ENCODE peak calls at places on chromosome 11, in eight cellular contexts. Y, F, B, Z, J, Q, V and W are unnamed samples.

GRCh38 chr11:59186130-59186594 is 14.2 kb downstream of the DTX4 start:
- DNase-seq in Y (no peak), F (no peak), B (peak; percentile 72), Z (no peak), J (peak; percentile 24), Q (no peak), V (no peak), W (peak; percentile 36)

GRCh38 chr11:116931206-116931953 is 94.0 kb upstream of the APOA1 start:
- DNase-seq in Y (peak; percentile 56), F (no peak), B (peak; percentile 39), Z (no peak), J (peak; percentile 56), Q (no peak), V (no peak), W (peak; percentile 36)

GRCh38 chr11:101862410-101863233 is 52.2 kb upstream of the CEP126 start:
- DNase-seq in Y (no peak), F (no peak), B (peak; percentile 79), Z (peak; percentile 59), J (peak; percentile 74), Q (no peak), V (no peak), W (no peak)

GRCh38 chr11:6385046-6385777 is 5.1 kb upstream of the SMPD1 start:
- DNase-seq in Y (no peak), F (no peak), B (peak; percentile 75), Z (no peak), J (no peak), Q (no peak), V (no peak), W (no peak)

GRCh38 chr11:70415176-70415575 is 16.8 kb downstream of the CTTN start:
- DNase-seq in Y (no peak), F (no peak), B (no peak), Z (no peak), J (peak; percentile 20), Q (peak; percentile 12), V (peak; percentile 62), W (no peak)

GRCh38 chr11:61826930-61827572 is 1.0 kb upstream of the FADS2 start:
- DNase-seq in Y (no peak), F (no peak), B (no peak), Z (no peak), J (no peak), Q (peak; percentile 31), V (no peak), W (no peak)

GRCh38 chr11:27174026-27174425 is 133.4 kb downstream of the BBOX1 start:
- DNase-seq in Y (no peak), F (no peak), B (no peak), Z (no peak), J (no peak), Q (no peak), V (no peak), W (no peak)

GRCh38 chr11:90593099-90593498 is 370.2 kb upstream of the CHORDC1 start:
- DNase-seq in Y (no peak), F (no peak), B (no peak), Z (no peak), J (no peak), Q (no peak), V (no peak), W (no peak)

GRCh38 chr11:1841511-1842148 is 2.8 kb downstream of the TNNI2 start:
- DNase-seq in Y (no peak), F (peak; percentile 15), B (no peak), Z (no peak), J (no peak), Q (no peak), V (peak; percentile 12), W (no peak)

GRCh38 chr11:1842149-1843097 is 3.6 kb downstream of the TNNI2 start:
- DNase-seq in Y (peak; percentile 55), F (peak; percentile 78), B (no peak), Z (peak; percentile 54), J (no peak), Q (no peak), V (peak; percentile 63), W (no peak)

GRCh38 chr11:1839924-1840779 is 1.4 kb downstream of the TNNI2 start:
- DNase-seq in Y (peak; percentile 56), F (peak; percentile 66), B (no peak), Z (no peak), J (no peak), Q (peak; percentile 44), V (peak; percentile 58), W (no peak)

GRCh38 chr11:1839204-1839923 is 583 bp downstream of the TNNI2 start:
- DNase-seq in Y (no peak), F (peak; percentile 13), B (no peak), Z (no peak), J (no peak), Q (no peak), V (no peak), W (no peak)

DNA sequence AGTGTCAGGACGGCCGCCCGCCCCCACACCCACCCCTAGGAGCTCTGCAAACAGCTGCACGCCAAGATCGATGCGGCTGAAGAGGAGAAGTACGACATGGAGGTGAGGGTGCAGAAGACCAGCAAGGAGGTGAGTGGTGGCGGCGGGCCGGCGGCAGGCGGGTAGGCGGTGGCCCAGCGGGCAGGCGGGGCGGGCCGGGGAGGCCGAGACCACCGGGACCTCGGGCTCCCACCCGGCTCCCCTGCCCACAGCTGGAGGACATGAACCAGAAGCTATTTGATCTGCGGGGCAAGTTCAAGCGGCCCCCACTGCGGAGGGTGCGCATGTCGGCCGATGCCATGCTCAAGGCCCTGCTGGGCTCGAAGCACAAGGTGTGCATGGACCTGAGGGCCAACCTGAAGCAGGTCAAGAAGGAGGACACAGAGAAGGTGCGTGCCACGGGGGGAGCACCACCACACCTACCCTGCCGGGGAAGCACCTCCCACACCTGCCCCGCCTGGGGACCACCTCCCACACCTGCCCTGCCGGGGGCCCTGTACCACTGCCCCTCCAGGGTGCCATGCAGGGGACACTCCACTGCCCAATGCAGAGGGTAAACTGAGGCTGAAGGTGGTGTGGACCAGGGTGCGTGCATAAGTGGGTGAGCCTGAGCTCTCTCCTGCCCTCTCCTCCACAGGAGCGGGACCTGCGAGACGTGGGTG is 2.1 kb downstream of the TNNI2 start:
- DNase-seq in Y (no peak), F (peak; percentile 15), B (no peak), Z (no peak), J (no peak), Q (no peak), V (peak; percentile 18), W (no peak)
- H3K4me1 ChIP-seq in Y (peaks cover 32% of the 10 kb centered on the region), F (peaks cover 64% of the 10 kb centered on the region), B (no peaks in the 10 kb centered on the region), Z (peaks cover 36% of the 10 kb centered on the region), J (peaks cover 11% of the 10 kb centered on the region), Q (peaks cover 26% of the 10 kb centered on the region), V (peaks cover 11% of the 10 kb centered on the region), W (peaks cover 39% of the 10 kb centered on the region)

GRCh38 chr11:107581147-107581546 is 9.8 kb upstream of the ELMOD1 start:
- DNase-seq in Y (no peak), F (no peak), B (peak; percentile 69), Z (no peak), J (no peak), Q (no peak), V (no peak), W (no peak)

GRCh38 chr11:107577312-107577711 is 11.8 kb upstream of the ALKBH8 start:
- DNase-seq in Y (no peak), F (no peak), B (no peak), Z (no peak), J (no peak), Q (no peak), V (no peak), W (no peak)

DNA sequence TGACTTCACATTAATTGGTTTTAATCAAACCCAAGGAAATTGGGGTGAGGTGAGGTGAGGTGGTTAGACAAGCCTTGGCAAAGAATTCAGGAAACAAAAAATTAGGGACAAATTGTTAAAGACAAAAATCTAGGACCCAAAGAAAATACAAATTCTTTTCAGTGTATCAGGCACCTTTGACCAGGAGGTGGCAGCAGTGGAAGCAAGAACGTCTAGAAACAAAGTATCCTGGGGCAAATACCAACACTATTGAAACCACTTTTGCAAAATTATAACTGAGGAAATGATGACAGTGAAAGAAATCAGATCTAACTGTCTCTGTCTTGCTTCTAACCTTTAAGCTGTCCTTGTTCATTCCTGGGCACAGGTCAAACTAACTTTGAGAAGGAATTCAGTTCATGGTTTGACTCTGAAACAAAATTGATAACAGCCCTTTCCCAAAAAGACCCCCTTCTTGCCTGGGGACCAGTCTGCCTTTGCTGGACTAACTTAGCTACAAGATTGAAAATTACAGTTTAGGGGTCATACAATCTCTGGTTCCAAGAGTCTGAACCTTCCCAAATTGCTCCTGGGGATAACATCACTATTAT is 11.1 kb upstream of the ALKBH8 start:
- DNase-seq in Y (peak; percentile 37), F (no peak), B (peak; percentile 74), Z (peak; percentile 52), J (no peak), Q (peak; percentile 86), V (peak; percentile 42), W (no peak)
- H3K27ac ChIP-seq in Y (no peak overlapping the region), F (no peak overlapping the region), B (no peak overlapping the region), Z (no peak overlapping the region), J (no peak overlapping the region), Q (no peak overlapping the region), V (no peak overlapping the region), W (no peak overlapping the region)

GRCh38 chr11:45180158-45180887 is 33.9 kb downstream of the PRDM11 start:
- DNase-seq in Y (no peak), F (peak; percentile 58), B (peak; percentile 74), Z (peak; percentile 75), J (peak; percentile 60), Q (no peak), V (peak; percentile 68), W (no peak)

GRCh38 chr11:45178890-45179663 is 32.6 kb downstream of the PRDM11 start:
- DNase-seq in Y (no peak), F (no peak), B (peak; percentile 11), Z (no peak), J (peak; percentile 34), Q (no peak), V (no peak), W (no peak)

GRCh38 chr11:45178223-45178622 is 31.8 kb downstream of the PRDM11 start:
- DNase-seq in Y (no peak), F (no peak), B (no peak), Z (no peak), J (no peak), Q (no peak), V (no peak), W (no peak)

GRCh38 chr11:45180888-45181594 is 34.6 kb downstream of the PRDM11 start:
- DNase-seq in Y (peak; percentile 54), F (peak; percentile 64), B (peak; percentile 44), Z (no peak), J (peak; percentile 65), Q (peak; percentile 30), V (peak; percentile 80), W (no peak)

GRCh38 chr11:45179686-45180085 is 33.2 kb downstream of the PRDM11 start:
- DNase-seq in Y (no peak), F (no peak), B (no peak), Z (no peak), J (no peak), Q (no peak), V (no peak), W (no peak)
- H3K4me3 ChIP-seq in Y (peak overlapping the region; percentile 68), F (peak overlapping the region; percentile 76), B (peak overlapping the region; percentile 61), Z (peak overlapping the region; percentile 40), J (peak overlapping the region; percentile 64), Q (peak overlapping the region; percentile 24), V (peak overlapping the region; percentile 71), W (no peak overlapping the region)

GRCh38 chr11:130528301-130528651 is 79.8 kb downstream of the ADAMTS15 start:
- DNase-seq in Y (no peak), F (no peak), B (no peak), Z (no peak), J (no peak), Q (no peak), V (no peak), W (no peak)

GRCh38 chr11:130533113-130533803 is 84.8 kb downstream of the ADAMTS15 start:
- DNase-seq in Y (no peak), F (no peak), B (no peak), Z (peak; percentile 22), J (no peak), Q (no peak), V (no peak), W (no peak)

GRCh38 chr11:130528862-130529261 is 80.4 kb downstream of the ADAMTS15 start:
- DNase-seq in Y (peak; percentile 51), F (no peak), B (no peak), Z (no peak), J (no peak), Q (no peak), V (no peak), W (no peak)

GRCh38 chr11:130533871-130534270 is 85.4 kb downstream of the ADAMTS15 start:
- DNase-seq in Y (no peak), F (no peak), B (no peak), Z (no peak), J (no peak), Q (no peak), V (no peak), W (no peak)

DNA sequence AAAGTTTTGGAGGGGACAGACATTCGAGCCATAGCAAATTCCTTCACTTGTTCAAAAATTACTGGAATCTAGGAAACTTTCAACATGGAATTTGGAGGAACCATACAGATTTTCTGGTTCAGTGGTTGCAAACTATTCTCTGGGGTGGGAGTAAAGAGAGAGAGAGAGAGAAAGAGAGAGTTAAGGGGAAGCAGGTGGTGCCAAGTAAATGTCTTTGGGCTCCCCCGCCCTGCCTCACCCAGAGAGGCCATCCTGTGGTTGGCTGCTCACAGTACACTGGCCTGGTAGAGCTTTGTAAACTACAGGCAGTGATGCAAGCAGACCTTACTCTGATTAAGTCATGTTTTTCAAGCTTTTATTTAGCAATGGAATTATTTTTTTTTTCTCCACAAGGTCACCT is 82.6 kb downstream of the ADAMTS15 start:
- DNase-seq in Y (no peak), F (no peak), B (no peak), Z (no peak), J (no peak), Q (no peak), V (no peak), W (no peak)
- H3K4me1 ChIP-seq in Y (peaks cover 17% of the 10 kb centered on the region), F (peaks cover 33% of the 10 kb centered on the region), B (no peaks in the 10 kb centered on the region), Z (peaks cover 16% of the 10 kb centered on the region), J (no peaks in the 10 kb centered on the region), Q (peaks cover 37% of the 10 kb centered on the region), V (no peaks in the 10 kb centered on the region), W (no peaks in the 10 kb centered on the region)